ENCODE peak calls at places on chromosome 13, in five cellular contexts. Z, S, T, G and N are unnamed samples.

GRCh38 chr13:37869506-37869755 is 141 bp downstream of the TRPC4 start:
- DNase-seq in Z (no peak), S (no peak), T (no peak), G (peak), N (no peak)

GRCh38 chr13:98576963-98577822 is at the start of gene STK24:
- DNase-seq in Z (peak), S (peak), T (peak), G (peak), N (peak)

GRCh38 chr13:50483416-50483815 is 360.1 kb downstream of the DLEU7 start:
- DNase-seq in Z (peak), S (no peak), T (no peak), G (no peak), N (no peak)

GRCh38 chr13:97499181-97499580 is 65.2 kb downstream of the RAP2A start:
- DNase-seq in Z (no peak), S (no peak), T (peak), G (no peak), N (no peak)

GRCh38 chr13:26584713-26585112 is 27.2 kb downstream of the WASF3 start:
- DNase-seq in Z (no peak), S (no peak), T (no peak), G (peak), N (no peak)

GRCh38 chr13:84528408-84529055 is 646.3 kb upstream of the SLITRK1 start:
- DNase-seq in Z (no peak), S (no peak), T (no peak), G (no peak), N (no peak)

GRCh38 chr13:92103673-92104296 is 705.4 kb downstream of the GPC5 start:
- DNase-seq in Z (no peak), S (no peak), T (no peak), G (peak), N (no peak)

GRCh38 chr13:33251131-33251629 is 34.4 kb downstream of the STARD13 start:
- DNase-seq in Z (no peak), S (no peak), T (no peak), G (peak), N (no peak)

GRCh38 chr13:37947419-37948140 is 78.0 kb upstream of the TRPC4 start:
- DNase-seq in Z (no peak), S (no peak), T (no peak), G (no peak), N (no peak)

GRCh38 chr13:42363941-42364612 is 92.1 kb downstream of the AKAP11 start:
- DNase-seq in Z (no peak), S (no peak), T (no peak), G (no peak), N (no peak)

GRCh38 chr13:44326961-44327360 is 46.7 kb upstream of the SERP2 start:
- DNase-seq in Z (no peak), S (no peak), T (no peak), G (no peak), N (no peak)